ENCODE peak calls at places on chromosomes 3 and 15, in ten cellular contexts. B is GM20000, V is heart left ventricle, L is choroid plexus epithelial cell, N is GM12865, Z is tibial nerve, O is gastrocnemius medialis, M is Calu3, G is natural killer cell, K is bronchial epithelial cell. J is an unnamed sample.

GRCh38 chr15:66840615-66841014 is 138.6 kb downstream of the SMAD6 start:
- DNase-seq in G (no peak), M (no peak), L (no peak), O (no peak), N (no peak), Z (no peak), B (no peak), V (no peak), K (no peak), J (no peak)

GRCh38 chr3:11558002-11558401 is 85.7 kb downstream of the VGLL4 start:
- DNase-seq in G (no peak), V (peak), M (no peak), O (peak), N (no peak), B (no peak), Z (no peak), L (peak), K (peak), J (no peak)

GRCh38 chr15:39709941-39710340 is 72.7 kb downstream of the FSIP1 start:
- DNase-seq in B (no peak), K (no peak), Z (no peak), O (no peak), V (no peak), N (no peak), G (no peak), L (peak), M (no peak), J (no peak)

GRCh38 chr15:47551079-47551478 is 166.2 kb upstream of the SEMA6D start:
- DNase-seq in G (no peak), B (no peak), O (no peak), L (peak), Z (no peak), K (peak), M (no peak), N (no peak), V (no peak), J (no peak)

GRCh38 chr3:171365489-171365888 is 94.7 kb downstream of the TNIK start:
- DNase-seq in B (no peak), O (no peak), V (no peak), M (no peak), L (no peak), N (no peak), Z (no peak), K (no peak), G (no peak), J (peak)

GRCh38 chr3:58622436-58622835 is 44.1 kb downstream of the FAM3D start:
- DNase-seq in O (no peak), Z (no peak), L (no peak), G (no peak), N (no peak), M (no peak), V (no peak), K (no peak), B (no peak), J (no peak)

GRCh38 chr15:62391565-62392262 is 226.6 kb upstream of the C2CD4B start:
- DNase-seq in B (peak), G (peak), M (peak), Z (no peak), L (peak), O (peak), N (peak), K (no peak), V (peak), J (no peak)

GRCh38 chr15:70717237-70717793 is 46.0 kb downstream of the UACA start:
- DNase-seq in L (no peak), G (no peak), K (no peak), O (no peak), B (no peak), N (no peak), M (no peak), Z (no peak), V (no peak), J (no peak)

GRCh38 chr3:188266581-188267274 is 112.8 kb downstream of the LPP start:
- DNase-seq in V (no peak), L (peak), G (no peak), Z (peak), O (peak), M (no peak), K (no peak), B (no peak), N (no peak), J (no peak)

GRCh38 chr3:161333696-161334095 is 37.6 kb downstream of the SPTSSB start:
- DNase-seq in B (no peak), V (no peak), G (no peak), K (no peak), Z (no peak), M (no peak), O (no peak), N (no peak), L (no peak), J (no peak)

GRCh38 chr3:160434071-160434470 is 15.5 kb downstream of the TRIM59 start:
- DNase-seq in O (no peak), B (no peak), G (no peak), M (no peak), L (peak), N (no peak), V (no peak), Z (no peak), K (no peak), J (peak)

GRCh38 chr15:63060699-63061098 is 18.2 kb downstream of the TPM1 start:
- DNase-seq in L (no peak), N (no peak), B (no peak), M (no peak), O (no peak), Z (no peak), G (no peak), V (no peak), K (no peak), J (no peak)

GRCh38 chr3:7340795-7341194 is 479.9 kb downstream of the GRM7 start:
- DNase-seq in M (no peak), L (peak), G (no peak), B (no peak), V (no peak), O (no peak), N (no peak), Z (no peak), K (peak), J (no peak)

GRCh38 chr3:10594915-10595314 is 89.5 kb upstream of the ATP2B2 start:
- DNase-seq in O (no peak), B (peak), V (no peak), N (peak), K (peak), L (peak), Z (peak), G (peak), M (peak), J (no peak)

GRCh38 chr3:11282250-11283125 is 10.3 kb downstream of the ATG7 start:
- DNase-seq in O (peak), M (no peak), V (no peak), B (no peak), N (no peak), L (peak), G (no peak), K (no peak), Z (peak), J (no peak)

GRCh38 chr15:70892002-70892911 is at the start of the genes LRRC49 and THAP10:
- DNase-seq in M (peak), V (peak), B (peak), Z (peak), K (peak), O (peak), G (no peak), L (peak), N (peak), J (peak)

GRCh38 chr15:75597667-75598341 is 18.7 kb upstream of the PTPN9 start:
- DNase-seq in V (no peak), M (no peak), N (peak), B (no peak), G (no peak), L (peak), Z (peak), O (no peak), K (no peak), J (no peak)

GRCh38 chr15:58431221-58432149 is at the start of gene LIPC:
- DNase-seq in L (no peak), B (no peak), M (no peak), G (no peak), O (no peak), Z (no peak), V (no peak), N (no peak), K (no peak), J (no peak)

GRCh38 chr3:187831125-187832051 is 86.1 kb upstream of the BCL6 start:
- DNase-seq in N (no peak), K (no peak), V (no peak), O (no peak), Z (no peak), L (peak), G (no peak), M (no peak), B (no peak), J (no peak)

GRCh38 chr15:72685301-72685924 is 569 bp downstream of the HIGD2B start:
- DNase-seq in M (no peak), L (no peak), N (no peak), V (no peak), K (peak), G (no peak), B (no peak), Z (peak), O (no peak), J (no peak)

GRCh38 chr15:60733196-60733595 is 254.3 kb upstream of the ICE2 start:
- DNase-seq in N (no peak), K (no peak), B (no peak), O (no peak), G (no peak), L (no peak), V (no peak), M (no peak), Z (no peak), J (no peak)

GRCh38 chr15:41965441-41966413 is 6.6 kb downstream of the EHD4 start:
- DNase-seq in V (peak), L (no peak), B (no peak), Z (no peak), K (no peak), N (no peak), G (no peak), M (no peak), O (no peak), J (no peak)

GRCh38 chr3:64152100-64152499 is 73.2 kb downstream of the PRICKLE2 start:
- DNase-seq in L (peak), N (no peak), M (no peak), V (no peak), B (no peak), Z (no peak), G (no peak), O (no peak), K (peak), J (peak)

GRCh38 chr3:194142156-194142910 is 6.4 kb downstream of the HES1 start:
- DNase-seq in V (no peak), Z (peak), B (no peak), L (peak), G (no peak), N (no peak), O (peak), K (no peak), M (peak), J (no peak)

GRCh38 chr3:138476526-138476925 is 42.1 kb downstream of the ESYT3 start:
- DNase-seq in M (no peak), Z (no peak), V (no peak), N (no peak), L (no peak), G (no peak), B (no peak), K (no peak), O (no peak), J (no peak)

GRCh38 chr15:67037694-67038093 is 27.7 kb upstream of the SMAD3 start:
- DNase-seq in G (no peak), V (no peak), O (no peak), L (no peak), Z (no peak), M (no peak), B (no peak), K (no peak), N (no peak), J (no peak)

GRCh38 chr3:73192036-73192738 is 130.7 kb downstream of the EBLN2 start:
- DNase-seq in K (no peak), V (no peak), O (no peak), G (no peak), L (no peak), B (no peak), N (peak), Z (no peak), M (peak), J (no peak)

GRCh38 chr3:118144919-118145318 is 889.7 kb downstream of the IGSF11 start:
- DNase-seq in L (no peak), B (no peak), N (peak), O (no peak), V (peak), M (no peak), G (no peak), K (no peak), Z (no peak), J (no peak)

GRCh38 chr15:101159096-101159935 is 92.5 kb downstream of the CHSY1 start:
- DNase-seq in Z (no peak), G (no peak), K (no peak), M (no peak), N (no peak), V (no peak), L (peak), B (no peak), O (no peak), J (no peak)

GRCh38 chr3:181757694-181758306 is 46.1 kb downstream of the SOX2 start:
- DNase-seq in L (no peak), B (no peak), M (no peak), G (no peak), Z (no peak), V (no peak), O (no peak), N (no peak), K (no peak), J (no peak)

GRCh38 chr15:62301993-62302665 is 137.0 kb upstream of the C2CD4B start:
- DNase-seq in Z (no peak), N (no peak), B (no peak), G (no peak), L (peak), V (no peak), O (no peak), K (no peak), M (no peak), J (no peak)

GRCh38 chr3:86923071-86923476 is 67.9 kb downstream of the VGLL3 start:
- DNase-seq in Z (no peak), B (no peak), O (no peak), L (peak), G (no peak), M (peak), V (no peak), K (peak), N (no peak), J (peak)

GRCh38 chr3:1400571-1400970 is 307.7 kb downstream of the CNTN6 start:
- DNase-seq in Z (no peak), B (no peak), M (no peak), G (no peak), V (no peak), K (no peak), L (no peak), N (no peak), O (no peak), J (no peak)

GRCh38 chr3:28637742-28638141 is 289.1 kb upstream of the AZI2 start:
- DNase-seq in B (no peak), K (no peak), G (no peak), N (no peak), V (no peak), L (no peak), Z (no peak), O (no peak), M (no peak), J (no peak)

GRCh38 chr3:58998476-58999117 is 51.2 kb downstream of the CFAP20DC start:
- DNase-seq in G (no peak), B (no peak), O (no peak), M (peak), L (peak), K (peak), V (no peak), N (peak), Z (no peak), J (peak)

GRCh38 chr15:88752501-88752900 is 50.7 kb upstream of the ACAN start:
- DNase-seq in V (no peak), G (no peak), K (no peak), M (no peak), B (no peak), O (no peak), Z (no peak), N (no peak), L (no peak), J (no peak)

GRCh38 chr15:51876169-51876568 is 46.7 kb downstream of the TMOD3 start:
- DNase-seq in Z (no peak), K (peak), N (no peak), M (no peak), L (no peak), G (no peak), O (no peak), B (no peak), V (no peak), J (no peak)

DNA sequence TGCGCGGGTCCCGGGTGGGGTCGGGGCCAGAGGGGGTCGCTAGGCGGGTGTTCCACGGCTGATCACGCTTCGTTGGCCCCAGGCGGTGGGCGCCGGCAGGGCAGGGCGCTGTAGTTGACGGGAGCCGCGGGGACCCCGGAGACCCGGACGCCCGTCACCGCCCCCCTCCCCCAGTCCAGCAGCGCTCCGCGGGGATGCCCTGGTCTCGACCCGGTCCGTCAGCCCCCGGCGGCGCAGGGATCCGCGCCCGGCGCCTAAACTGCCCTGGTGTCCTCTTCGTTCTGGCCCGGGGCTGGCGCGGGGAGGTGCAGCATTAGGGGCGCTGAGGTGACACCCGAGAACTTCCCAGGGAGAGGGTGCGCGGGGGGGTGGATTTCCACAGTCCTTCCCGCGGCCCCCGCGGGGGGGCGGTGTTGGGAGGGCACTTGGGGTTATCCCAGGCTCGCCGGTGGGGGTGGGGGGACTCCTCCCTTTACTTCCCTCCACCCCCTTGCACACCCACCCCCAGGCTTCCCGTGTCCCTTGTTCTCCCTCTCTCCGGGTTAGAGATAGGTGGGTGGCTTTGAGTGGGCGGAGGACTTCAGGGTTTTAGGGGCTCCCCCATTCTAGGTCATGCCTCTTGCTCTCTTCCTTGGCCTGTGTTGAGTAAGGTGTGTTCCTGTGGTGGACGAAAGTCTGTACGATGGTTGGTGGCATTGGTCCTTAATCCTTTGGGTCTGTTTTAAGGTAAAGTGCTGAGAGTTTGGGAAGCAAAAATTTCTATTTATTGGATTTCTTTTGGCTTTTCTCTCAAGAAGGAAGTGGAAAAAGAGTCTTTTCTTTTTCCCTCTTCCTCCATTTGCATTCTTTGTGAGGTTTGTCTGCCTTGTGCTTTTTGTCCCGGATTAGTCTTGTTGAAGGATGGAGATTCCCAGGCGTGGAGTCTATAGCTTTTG is 672 bp downstream of the SKIL start:
- DNase-seq in L (peak), Z (peak), V (peak), K (peak), M (peak), B (peak), O (peak), G (peak), N (peak), J (peak)
- TF ChIP-seq CTCF in L (peak), Z (no peak), V (peak), K (peak), M (peak), B (peak), O (no peak), G (peak), N (peak), J (peak)

GRCh38 chr15:78048410-78048946 is 29.0 kb downstream of the TBC1D2B start:
- DNase-seq in O (no peak), M (no peak), L (no peak), B (no peak), N (no peak), G (no peak), K (no peak), Z (no peak), V (no peak), J (no peak)
- TF ChIP-seq CTCF in O (no peak), M (no peak), L (no peak), B (no peak), N (no peak), G (no peak), K (no peak), Z (no peak), V (no peak), J (no peak)

GRCh38 chr3:27141668-27142067 is 227.5 kb downstream of the NEK10 start:
- DNase-seq in B (no peak), Z (no peak), L (peak), G (no peak), O (no peak), N (peak), V (no peak), K (no peak), M (no peak), J (no peak)
- TF ChIP-seq CTCF in B (no peak), Z (no peak), L (peak), G (no peak), O (no peak), N (no peak), V (no peak), K (no peak), M (no peak), J (no peak)

GRCh38 chr3:129280183-129280582 is 1.5 kb downstream of the HMCES start:
- DNase-seq in V (no peak), B (no peak), Z (no peak), M (no peak), O (no peak), N (no peak), G (no peak), L (no peak), K (no peak), J (no peak)

GRCh38 chr3:129276385-129276784 is 2.3 kb upstream of the HMCES start:
- DNase-seq in Z (no peak), M (no peak), V (no peak), N (peak), O (no peak), G (no peak), B (peak), K (no peak), L (no peak), J (no peak)

GRCh38 chr3:129277829-129278271 is 820 bp upstream of the HMCES start:
- DNase-seq in L (peak), K (no peak), O (no peak), V (no peak), N (no peak), Z (no peak), M (peak), G (no peak), B (peak), J (no peak)

GRCh38 chr3:129278970-129279906 is 568 bp downstream of the HMCES start:
- DNase-seq in K (peak), O (no peak), G (peak), N (peak), Z (peak), M (peak), L (peak), B (peak), V (peak), J (no peak)

GRCh38 chr3:129278439-129278969 is at the start of gene HMCES:
- DNase-seq in V (peak), N (peak), L (peak), B (peak), Z (peak), M (peak), G (peak), K (peak), O (peak), J (peak)
- TF ChIP-seq CTCF in V (no peak), N (no peak), L (no peak), B (no peak), Z (peak), M (no peak), G (no peak), K (no peak), O (no peak), J (no peak)

GRCh38 chr15:82805994-82806406 is at the start of gene FSD2:
- DNase-seq in K (no peak), L (no peak), N (peak), O (peak), M (no peak), G (no peak), Z (no peak), V (no peak), B (peak), J (no peak)
- TF ChIP-seq CTCF in K (no peak), L (no peak), N (peak), O (no peak), M (no peak), G (no peak), Z (no peak), V (no peak), B (no peak), J (no peak)

GRCh38 chr3:132642539-132642847 is 17.1 kb downstream of the ACAD11 start:
- DNase-seq in O (no peak), K (no peak), L (no peak), M (no peak), V (no peak), G (no peak), N (no peak), Z (no peak), B (no peak), J (no peak)
- TF ChIP-seq CTCF in O (no peak), K (no peak), L (no peak), M (no peak), V (peak), G (peak), N (no peak), Z (no peak), B (no peak), J (no peak)